ENCODE peak calls at places on chromosomes 2 and 18, in five cellular contexts. O is left cardiac atrium, E is spleen, G is cardiac muscle cell, C is fibroblast of pulmonary artery. R is an unnamed sample.

GRCh38 chr2:8168007-8168717 is 513.7 kb upstream of the ID2 start:
- DNase-seq in G (no peak), E (no peak), C (no peak), O (no peak), R (no peak)

GRCh38 chr2:182666674-182667320 is 49.3 kb upstream of the DNAJC10 start:
- DNase-seq in E (no peak), O (no peak), C (peak; percentile 52), G (peak; percentile 32), R (no peak)

GRCh38 chr2:240584486-240585031 is 2.0 kb upstream of the CAPN10 start:
- DNase-seq in G (no peak), C (peak; percentile 47), O (peak; percentile 3), E (peak; percentile 80), R (no peak)

GRCh38 chr2:218434456-218434855 is 15.5 kb downstream of the VIL1 start:
- DNase-seq in G (no peak), O (no peak), C (no peak), E (peak; percentile 27), R (no peak)

GRCh38 chr2:200255549-200255948 is 50.9 kb upstream of the SPATS2L start:
- DNase-seq in C (no peak), O (no peak), E (no peak), G (no peak), R (no peak)

GRCh38 chr2:111918383-111918806 is 20.0 kb downstream of the MERTK start:
- DNase-seq in E (no peak), G (no peak), O (no peak), C (peak; percentile 75), R (no peak)

GRCh38 chr2:15315411-15315810 is 245.7 kb downstream of the NBAS start:
- DNase-seq in C (no peak), G (no peak), E (no peak), O (no peak), R (no peak)

GRCh38 chr2:113291191-113291590 is 12.5 kb upstream of the PAX8 start:
- DNase-seq in E (no peak), G (peak; percentile 61), C (no peak), O (no peak), R (no peak)

GRCh38 chr2:54692556-54692955 is 30.9 kb upstream of the EML6 start:
- DNase-seq in E (no peak), G (no peak), C (no peak), O (no peak), R (no peak)

GRCh38 chr2:171390941-171391516 is 42.8 kb downstream of the METTL8 start:
- DNase-seq in O (no peak), C (peak; percentile 81), G (no peak), E (no peak), R (no peak)

GRCh38 chr2:204948822-204949221 is 403.5 kb downstream of the PARD3B start:
- DNase-seq in E (no peak), G (no peak), C (no peak), O (no peak), R (no peak)

GRCh38 chr2:66490588-66491001 is 55.7 kb downstream of the MEIS1 start:
- DNase-seq in O (no peak), E (no peak), G (no peak), C (peak; percentile 86), R (no peak)

GRCh38 chr2:3968736-3969135 is 265.4 kb downstream of the DCDC2C start:
- DNase-seq in G (peak; percentile 38), C (no peak), O (no peak), E (no peak), R (no peak)

GRCh38 chr18:39173022-39173421 is 1607.4 kb upstream of the CELF4 start:
- DNase-seq in C (no peak), E (no peak), O (no peak), G (no peak), R (no peak)

GRCh38 chr2:147327636-147328035 is 517.2 kb upstream of the ACVR2A start:
- DNase-seq in G (no peak), E (no peak), O (no peak), C (peak; percentile 27), R (no peak)

GRCh38 chr2:26961603-26962184 is 8.7 kb upstream of the MAPRE3 start:
- DNase-seq in O (peak; percentile 70), E (peak; percentile 90), C (peak; percentile 84), G (peak; percentile 76), R (peak; percentile 67)

GRCh38 chr18:3054214-3054613 is 41.3 kb upstream of the LPIN2 start:
- DNase-seq in O (no peak), G (no peak), E (no peak), C (no peak), R (no peak)

GRCh38 chr2:99562516-99562915 is 72.7 kb upstream of the REV1 start:
- DNase-seq in C (no peak), E (no peak), G (no peak), O (no peak), R (no peak)

GRCh38 chr2:76567478-76567877 is 856.8 kb upstream of the GCFC2 start:
- DNase-seq in O (no peak), G (no peak), C (no peak), E (no peak), R (no peak)

GRCh38 chr2:185638771-185639170 is 99.8 kb upstream of the FSIP2 start:
- DNase-seq in E (no peak), O (no peak), G (no peak), C (no peak), R (no peak)

GRCh38 chr2:38149533-38149932 is 73.6 kb upstream of the CYP1B1 start:
- DNase-seq in C (no peak), O (peak; percentile 42), E (no peak), G (no peak), R (no peak)

GRCh38 chr2:105761931-105762515 is 17.3 kb downstream of the NCK2 start:
- DNase-seq in E (no peak), C (no peak), O (no peak), G (no peak), R (no peak)

GRCh38 chr2:120446236-120447121 is 100.5 kb downstream of the INHBB start:
- DNase-seq in C (no peak), O (no peak), E (peak; percentile 60), G (no peak), R (no peak)

GRCh38 chr18:24395049-24395780 is 2.4 kb downstream of the OSBPL1A start:
- DNase-seq in G (no peak), C (no peak), O (no peak), E (no peak), R (no peak)

R was measured in occipital lobe.